ENCODE peak calls at places on chromosomes 11 and 22, in four cellular contexts. One of them, this sample, is unnamed.

GRCh38 chr11:27471588-27472397 is 797 bp downstream of the LGR4 start:
- DNase-seq in lower leg skin: peak; percentile 89
- DNase-seq in GM12878: no peak
- DNase-seq in NB4: peak; percentile 79
- DNase-seq in this sample: peak; percentile 67

GRCh38 chr11:76302707-76303395 is 78.1 kb downstream of the THAP12 start:
- DNase-seq in GM12878: no peak
- DNase-seq in NB4: no peak
- DNase-seq in lower leg skin: no peak
- DNase-seq in this sample: no peak

GRCh38 chr11:76603202-76603601 is 67.3 kb downstream of the LRRC32 start:
- DNase-seq in lower leg skin: no peak
- DNase-seq in NB4: no peak
- DNase-seq in GM12878: no peak
- DNase-seq in this sample: no peak

GRCh38 chr22:30416403-30416802 is 9.2 kb upstream of the MTFP1 start:
- DNase-seq in GM12878: no peak
- DNase-seq in NB4: no peak
- DNase-seq in lower leg skin: no peak
- DNase-seq in this sample: no peak

GRCh38 chr22:32668254-32669094 is 133.0 kb upstream of the TIMP3 start:
- DNase-seq in GM12878: no peak
- DNase-seq in lower leg skin: no peak
- DNase-seq in NB4: no peak
- DNase-seq in this sample: no peak

GRCh38 chr11:134385774-134386565 is 26.1 kb downstream of the B3GAT1 start:
- DNase-seq in lower leg skin: no peak
- DNase-seq in NB4: no peak
- DNase-seq in GM12878: no peak
- DNase-seq in this sample: no peak

GRCh38 chr22:36352775-36353507 is 34.8 kb downstream of the MYH9 start:
- DNase-seq in lower leg skin: no peak
- DNase-seq in GM12878: no peak
- DNase-seq in NB4: no peak
- DNase-seq in this sample: no peak

GRCh38 chr11:12206529-12206928 is 96.1 kb downstream of the MICAL2 start:
- DNase-seq in lower leg skin: no peak
- DNase-seq in GM12878: no peak
- DNase-seq in NB4: no peak
- DNase-seq in this sample: no peak

GRCh38 chr11:95522871-95523270 is 266.7 kb downstream of the FAM76B start:
- DNase-seq in lower leg skin: no peak
- DNase-seq in NB4: no peak
- DNase-seq in GM12878: no peak
- DNase-seq in this sample: no peak

GRCh38 chr11:43521471-43521870 is 159.1 kb upstream of the HSD17B12 start:
- DNase-seq in GM12878: no peak
- DNase-seq in NB4: no peak
- DNase-seq in lower leg skin: no peak
- DNase-seq in this sample: no peak

GRCh38 chr11:104151404-104152204 is 12.3 kb downstream of the PDGFD start:
- DNase-seq in lower leg skin: no peak
- DNase-seq in NB4: peak; percentile 12
- DNase-seq in GM12878: no peak
- DNase-seq in this sample: peak; percentile 9

GRCh38 chr11:72534859-72535547 is 100.7 kb upstream of the CLPB start:
- DNase-seq in GM12878: no peak
- DNase-seq in lower leg skin: peak; percentile 70
- DNase-seq in NB4: no peak
- DNase-seq in this sample: no peak

DNA sequence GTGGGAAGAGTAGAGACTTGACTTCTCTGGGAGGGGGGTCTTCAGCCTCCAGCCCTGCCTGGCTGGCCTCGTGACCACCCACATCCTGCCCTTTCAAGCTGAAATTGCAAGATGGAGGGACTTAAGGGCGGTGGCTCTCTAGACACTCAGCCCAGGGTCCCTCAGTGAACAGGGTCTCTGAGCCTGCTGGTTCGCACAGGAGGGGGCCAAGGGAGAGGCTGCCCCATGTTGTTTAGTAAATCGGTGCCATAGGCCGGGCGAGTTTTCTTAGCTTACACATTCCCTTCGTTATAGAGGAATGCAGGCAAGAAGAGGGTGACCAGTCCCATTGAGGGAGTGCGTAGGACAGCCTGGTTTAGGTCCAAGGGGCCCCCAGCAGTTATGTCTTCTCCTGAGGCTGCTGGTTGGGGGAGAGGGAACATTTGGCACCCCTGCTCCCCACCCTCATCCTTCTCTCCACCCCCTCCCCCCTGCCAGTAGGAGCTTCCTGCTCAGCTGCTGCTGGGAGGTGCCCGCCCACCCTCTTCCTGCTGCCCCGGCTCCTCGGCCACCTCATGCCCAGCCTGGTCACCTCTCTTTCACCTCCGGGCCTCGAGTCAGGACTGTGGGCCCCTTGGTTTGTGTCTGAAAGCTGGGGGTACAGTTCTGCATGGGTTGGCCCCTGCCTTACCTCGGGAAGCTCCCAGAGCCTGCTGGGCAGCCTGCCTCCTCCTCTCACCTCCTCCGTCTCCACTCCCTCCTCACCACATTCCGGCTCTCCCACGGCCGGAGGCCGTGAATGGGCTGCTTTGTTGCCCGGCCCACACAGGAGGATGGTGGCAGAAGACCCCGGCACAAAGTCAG is 3.9 kb downstream of the FRMD8 start:
- DNase-seq in NB4: no peak
- DNase-seq in lower leg skin: no peak
- DNase-seq in GM12878: no peak
- DNase-seq in this sample: no peak
- TF ChIP-seq POLR2A in NB4: no peak
- TF ChIP-seq POLR2A in lower leg skin: no peak
- TF ChIP-seq POLR2A in GM12878: no peak
- TF ChIP-seq POLR2A in this sample: no peak

GRCh38 chr11:57324886-57325734 is at the start of gene TNKS1BP1:
- DNase-seq in GM12878: peak; percentile 56
- DNase-seq in NB4: peak; percentile 98
- DNase-seq in lower leg skin: peak; percentile 100
- DNase-seq in this sample: peak; percentile 95
- TF ChIP-seq POLR2A in GM12878: peak; percentile 90
- TF ChIP-seq POLR2A in NB4: peak; percentile 76
- TF ChIP-seq POLR2A in lower leg skin: peak; percentile 62
- TF ChIP-seq POLR2A in this sample: peak; percentile 79

GRCh38 chr11:33044281-33044680 is 4.9 kb downstream of the TCP11L1 start:
- DNase-seq in GM12878: no peak
- DNase-seq in lower leg skin: no peak
- DNase-seq in NB4: no peak
- DNase-seq in this sample: no peak
- TF ChIP-seq POLR2A in GM12878: no peak
- TF ChIP-seq POLR2A in lower leg skin: no peak
- TF ChIP-seq POLR2A in NB4: no peak
- TF ChIP-seq POLR2A in this sample: no peak

GRCh38 chr11:119087747-119088241 is 3.1 kb downstream of the HMBS start:
- DNase-seq in lower leg skin: no peak
- DNase-seq in NB4: peak; percentile 63
- DNase-seq in GM12878: no peak
- DNase-seq in this sample: peak; percentile 100
- TF ChIP-seq POLR2A in lower leg skin: no peak
- TF ChIP-seq POLR2A in NB4: no peak
- TF ChIP-seq POLR2A in GM12878: no peak
- TF ChIP-seq POLR2A in this sample: peak; percentile 100

GRCh38 chr22:42649261-42650056 is at the start of gene CYB5R3:
- DNase-seq in GM12878: no peak
- DNase-seq in NB4: peak; percentile 83
- DNase-seq in lower leg skin: peak; percentile 96
- DNase-seq in this sample: peak; percentile 87
- TF ChIP-seq POLR2A in GM12878: peak; percentile 82
- TF ChIP-seq POLR2A in NB4: peak; percentile 30
- TF ChIP-seq POLR2A in lower leg skin: no peak
- TF ChIP-seq POLR2A in this sample: no peak

GRCh38 chr11:73598719-73599379 is 937 bp upstream of the FAM168A start:
- DNase-seq in NB4: no peak
- DNase-seq in GM12878: no peak
- DNase-seq in lower leg skin: no peak
- DNase-seq in this sample: no peak
- TF ChIP-seq POLR2A in NB4: no peak
- TF ChIP-seq POLR2A in GM12878: no peak
- TF ChIP-seq POLR2A in lower leg skin: no peak
- TF ChIP-seq POLR2A in this sample: peak; percentile 28

GRCh38 chr22:46350111-46350510 is 14.6 kb downstream of the TRMU start:
- DNase-seq in lower leg skin: no peak
- DNase-seq in GM12878: no peak
- DNase-seq in NB4: no peak
- DNase-seq in this sample: no peak

GRCh38 chr22:46352276-46352675 is 16.8 kb downstream of the TRMU start:
- DNase-seq in GM12878: no peak
- DNase-seq in lower leg skin: no peak
- DNase-seq in NB4: no peak
- DNase-seq in this sample: no peak

GRCh38 chr22:46351767-46352166 is 16.3 kb downstream of the TRMU start:
- DNase-seq in lower leg skin: no peak
- DNase-seq in GM12878: no peak
- DNase-seq in NB4: no peak
- DNase-seq in this sample: no peak

GRCh38 chr22:46350646-46351045 is 15.1 kb downstream of the TRMU start:
- DNase-seq in GM12878: no peak
- DNase-seq in NB4: no peak
- DNase-seq in lower leg skin: no peak
- DNase-seq in this sample: no peak

DNA sequence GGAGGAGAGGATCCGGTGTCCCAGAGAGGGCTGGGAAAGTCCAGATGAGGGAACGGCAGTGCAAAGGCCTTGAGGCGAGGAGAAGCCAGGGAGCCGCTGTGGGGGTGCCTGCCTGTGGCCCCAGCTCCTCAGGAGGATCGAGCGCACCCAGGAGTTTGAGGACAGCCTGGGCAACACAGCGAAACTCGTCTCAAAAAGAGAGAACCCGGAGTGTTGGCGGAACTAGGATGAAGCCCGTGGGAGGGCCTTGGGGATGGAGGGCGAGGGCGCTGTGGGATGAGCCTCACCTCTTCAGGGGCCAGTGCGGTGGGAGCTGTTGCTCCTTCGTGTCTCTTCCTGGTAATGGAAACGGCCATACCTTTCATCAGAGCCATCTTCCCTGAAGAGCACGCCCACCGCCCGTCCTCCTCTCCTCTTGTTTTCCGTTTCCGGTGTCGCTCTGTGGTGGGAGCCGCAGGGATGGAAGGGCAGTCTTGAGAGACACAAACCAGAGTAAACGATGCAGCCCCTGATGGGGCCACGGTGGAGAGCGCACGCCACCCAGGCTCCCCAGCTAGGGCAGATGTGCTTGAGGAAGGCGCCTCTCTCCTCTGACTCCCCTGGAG is 15.7 kb downstream of the TRMU start:
- DNase-seq in GM12878: no peak
- DNase-seq in lower leg skin: no peak
- DNase-seq in NB4: no peak
- DNase-seq in this sample: no peak
- TF ChIP-seq POLR2A in GM12878: no peak
- TF ChIP-seq POLR2A in lower leg skin: no peak
- TF ChIP-seq POLR2A in NB4: no peak
- TF ChIP-seq POLR2A in this sample: no peak

This sample was measured in erythroblast.